ENCODE peak calls at places on chromosomes 13 and 19, in six cellular contexts. V is IMR-90, W is mesenchymal stem cell, M is H1, U is trophoblast cell, I is mesendoderm. K is an unnamed sample.

GRCh38 chr19:54169149-54169731 is 3.7 kb downstream of the TMC4 start:
- DNase-seq in I (no peak), W (no peak), U (no peak), M (no peak), V (no peak), K (no peak)

GRCh38 chr13:97188207-97188606 is 33.9 kb upstream of the MBNL2 start:
- DNase-seq in U (peak; percentile 88), I (no peak), M (no peak), W (no peak), V (no peak), K (no peak)

GRCh38 chr13:110893571-110893970 is 21.3 kb downstream of the ANKRD10 start:
- DNase-seq in W (no peak), U (no peak), I (no peak), M (no peak), V (no peak), K (no peak)

GRCh38 chr19:7250057-7250596 is 44.1 kb downstream of the INSR start:
- DNase-seq in V (no peak), U (no peak), W (no peak), I (no peak), M (no peak), K (no peak)

GRCh38 chr13:34762312-34762711 is 179.8 kb upstream of the NBEA start:
- DNase-seq in U (peak; percentile 57), M (no peak), I (no peak), V (no peak), W (peak; percentile 72), K (no peak)

GRCh38 chr19:50924576-50924975 is 13.4 kb upstream of the KLK4 start:
- DNase-seq in V (no peak), M (no peak), U (no peak), W (no peak), I (no peak), K (no peak)

GRCh38 chr13:43303040-43303729 is 279.8 kb downstream of the DNAJC15 start:
- DNase-seq in V (peak; percentile 70), I (peak; percentile 81), M (peak; percentile 38), U (peak; percentile 37), W (peak; percentile 69), K (peak; percentile 73)

GRCh38 chr13:79654520-79654919 is 173.6 kb downstream of the NDFIP2 start:
- DNase-seq in W (no peak), M (no peak), V (no peak), I (peak; percentile 43), U (peak; percentile 65), K (no peak)

GRCh38 chr13:33453911-33454310 is 168.4 kb upstream of the STARD13 start:
- DNase-seq in M (no peak), I (no peak), V (peak; percentile 34), W (peak; percentile 7), U (no peak), K (no peak)

GRCh38 chr13:74450976-74451375 is 316.8 kb upstream of the KLF12 start:
- DNase-seq in I (no peak), U (no peak), W (no peak), V (no peak), M (no peak), K (no peak)

GRCh38 chr19:45177817-45178261 is at the start of gene TRAPPC6A:
- DNase-seq in U (peak; percentile 93), W (peak; percentile 89), V (peak; percentile 70), I (no peak), M (no peak), K (no peak)

GRCh38 chr19:38409631-38410133 is 6.8 kb downstream of the FAM98C start:
- DNase-seq in V (peak; percentile 54), W (no peak), I (no peak), M (no peak), U (no peak), K (no peak)

GRCh38 chr19:18870531-18871172 is 25.3 kb downstream of the CERS1 start:
- DNase-seq in U (no peak), V (no peak), M (no peak), I (no peak), W (no peak), K (no peak)

GRCh38 chr19:16338470-16339360 is 14.1 kb downstream of the KLF2 start:
- DNase-seq in W (peak; percentile 87), M (no peak), I (peak; percentile 42), U (no peak), V (peak; percentile 96), K (no peak)

GRCh38 chr19:58361900-58362271 is 665 bp downstream of the ZNF497 start:
- DNase-seq in V (peak; percentile 47), I (peak; percentile 80), W (no peak), U (no peak), M (no peak), K (no peak)

GRCh38 chr13:33185853-33186252 is 99.7 kb downstream of the STARD13 start:
- DNase-seq in W (peak; percentile 49), U (no peak), V (no peak), I (no peak), M (no peak), K (no peak)

GRCh38 chr13:30334663-30335386 is 27.5 kb upstream of the KATNAL1 start:
- DNase-seq in U (peak; percentile 81), V (peak; percentile 4), W (no peak), M (no peak), I (peak; percentile 58), K (peak; percentile 43)

GRCh38 chr13:112782433-112783010 is 92.7 kb downstream of the ATP11A start:
- DNase-seq in U (no peak), W (peak; percentile 17), I (no peak), V (no peak), M (no peak), K (no peak)

GRCh38 chr19:46347985-46348384 is 1.1 kb downstream of the PPP5C start:
- DNase-seq in M (no peak), V (no peak), I (no peak), U (no peak), W (no peak), K (no peak)
- H3K9ac ChIP-seq in M (no peak overlapping the region), V (no peak overlapping the region), I (peak overlapping the region; percentile 97), U (no peak overlapping the region), W (peak overlapping the region; percentile 99), K (no peak overlapping the region)

DNA sequence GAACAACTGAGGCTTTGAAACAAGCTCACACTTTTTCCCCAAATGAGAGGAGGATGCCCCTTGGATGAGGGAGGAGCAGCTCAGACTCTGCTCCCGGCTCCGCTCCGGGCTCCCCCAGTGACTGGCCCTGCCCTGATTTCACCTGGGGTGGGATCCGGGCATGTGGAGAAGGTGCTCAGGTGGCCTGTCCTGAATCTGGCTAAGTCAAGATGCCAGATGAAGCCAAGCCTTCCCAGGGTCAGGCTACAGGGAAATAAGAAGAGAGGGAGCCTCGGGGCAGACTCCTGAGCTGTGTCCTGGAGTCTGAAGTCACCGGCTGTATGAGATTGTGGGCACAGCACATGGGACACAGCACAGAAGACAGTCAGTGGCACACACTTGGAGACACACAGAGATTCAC is 10.3 kb downstream of the CEACAM5 start:
- DNase-seq in M (no peak), W (no peak), V (no peak), U (no peak), I (no peak), K (no peak)
- H3K23ac ChIP-seq in M (no peak overlapping the region), W (no peak overlapping the region), V (no peak overlapping the region), U (no peak overlapping the region), I (no peak overlapping the region), K (no peak overlapping the region)

GRCh38 chr19:313169-313987 is 22.2 kb upstream of the PLPP2 start:
- DNase-seq in M (no peak), I (no peak), V (no peak), W (no peak), U (no peak), K (no peak)
- H4K8ac ChIP-seq in M (peak overlapping the region; percentile 5), I (no peak overlapping the region), V (no peak overlapping the region), W (no peak overlapping the region), U (no peak overlapping the region), K (no peak overlapping the region)

DNA sequence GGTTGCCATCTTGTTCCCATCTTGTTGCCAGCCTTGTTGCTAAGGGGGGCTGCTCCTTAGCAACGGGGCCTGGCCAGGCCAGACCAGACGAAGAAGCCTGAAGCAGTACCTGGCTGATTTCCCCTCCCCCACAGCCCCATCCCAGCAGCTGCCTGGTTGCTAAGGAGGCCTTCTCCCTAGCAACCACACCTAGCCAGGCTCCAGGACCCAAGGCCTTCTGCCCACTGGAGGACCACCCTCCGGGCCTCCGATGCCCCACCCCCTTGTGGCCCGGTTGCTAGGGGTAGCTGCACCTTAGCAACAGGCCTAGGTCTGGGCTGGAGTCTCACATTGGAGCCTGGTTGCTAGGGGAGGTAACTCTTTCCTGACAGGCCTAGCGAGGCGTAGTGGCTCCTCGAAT is 3.9 kb downstream of the PRRG2 start:
- DNase-seq in U (no peak), W (no peak), V (no peak), I (peak; percentile 93), M (no peak), K (peak; percentile 92)
- H3K9ac ChIP-seq in U (no peak overlapping the region), W (no peak overlapping the region), V (no peak overlapping the region), I (no peak overlapping the region), M (peak overlapping the region; percentile 8), K (no peak overlapping the region)

GRCh38 chr13:106498571-106498970 is 36.9 kb downstream of the EFNB2 start:
- DNase-seq in V (no peak), M (no peak), U (no peak), W (no peak), I (no peak), K (no peak)
- H3K23ac ChIP-seq in V (no peak overlapping the region), M (no peak overlapping the region), U (no peak overlapping the region), W (no peak overlapping the region), I (no peak overlapping the region), K (no peak overlapping the region)

DNA sequence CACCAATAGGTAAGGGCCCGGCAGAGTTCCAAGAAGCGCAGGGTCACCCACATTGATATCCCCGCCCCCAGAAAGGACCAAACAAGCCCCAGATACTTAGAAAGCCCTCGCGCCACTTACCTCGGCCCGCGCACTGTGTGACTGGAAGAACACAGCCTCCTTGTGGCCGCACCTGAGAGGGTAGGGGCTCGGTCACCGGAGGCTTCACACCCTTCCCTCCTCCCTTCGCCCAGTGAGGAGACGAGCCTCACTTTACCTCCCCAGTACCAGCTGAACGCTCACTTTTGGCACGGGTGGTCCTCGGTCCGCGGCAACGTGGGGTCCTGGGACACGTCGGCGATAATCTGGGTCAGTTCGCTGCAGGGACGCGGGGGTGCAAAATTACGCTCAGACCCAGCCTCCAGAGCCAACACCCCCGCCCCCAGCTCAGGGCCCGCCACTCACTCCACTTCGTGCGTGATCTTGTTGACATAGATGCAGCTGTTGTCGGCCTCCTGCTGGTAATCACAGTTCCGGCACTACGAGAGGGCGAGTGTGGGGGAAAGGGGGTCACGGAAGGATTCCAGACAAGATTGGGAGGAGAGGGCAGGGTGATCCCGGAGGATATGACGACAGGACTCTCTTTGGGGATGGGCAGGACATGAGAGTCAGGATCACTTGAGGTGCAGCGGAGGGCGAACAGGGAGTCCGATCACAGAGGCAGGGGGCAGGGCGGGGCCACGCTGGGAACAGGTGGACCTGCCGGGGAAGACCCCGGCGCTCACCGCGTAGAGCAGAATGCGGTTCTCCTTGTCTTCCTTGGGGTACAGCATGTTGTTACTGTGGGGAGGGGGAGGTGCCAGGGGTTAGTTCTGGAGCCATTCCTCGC is 546 bp downstream of the POLR2I start:
- DNase-seq in I (peak; percentile 64), W (peak; percentile 71), V (peak; percentile 30), M (no peak), U (peak; percentile 8), K (peak; percentile 64)
- H4K8ac ChIP-seq in I (no peak overlapping the region), W (peak overlapping the region; percentile 84), V (peak overlapping the region; percentile 48), M (peak overlapping the region; percentile 37), U (peak overlapping the region; percentile 81), K (no peak overlapping the region)

GRCh38 chr13:88461272-88462009 is 790.3 kb downstream of the SLITRK5 start:
- DNase-seq in V (no peak), M (peak; percentile 84), U (no peak), I (peak; percentile 79), W (no peak), K (peak; percentile 55)
- H3K9ac ChIP-seq in V (no peak overlapping the region), M (no peak overlapping the region), U (no peak overlapping the region), I (no peak overlapping the region), W (no peak overlapping the region), K (no peak overlapping the region)

K was measured in H9.